ENCODE peak calls at places on chromosome 5, in seven cellular contexts. V is tibial nerve; R is CD4-positive, alpha-beta memory T cell; O is GM23338; X is K562; Q is breast epithelium; S is endodermal cell. B is an unnamed sample. For H3K36me3, the result is how much of the 10 kb centered on the place peaks cover.

GRCh38 chr5:72647806-72648205 is 140.6 kb upstream of the ZNF366 start:
- DNase-seq in V (no peak), R (no peak), O (no peak), X (no peak), Q (no peak), S (no peak), B (no peak)

GRCh38 chr5:16260000-16260399 is 80.4 kb upstream of the MARCHF11 start:
- DNase-seq in V (no peak), R (no peak), O (no peak), X (no peak), Q (no peak), S (no peak), B (no peak)

GRCh38 chr5:141758316-141758965 is 76.4 kb upstream of the ARAP3 start:
- DNase-seq in V (no peak), R (no peak), O (peak), X (no peak), Q (no peak), S (peak), B (no peak)

GRCh38 chr5:158406884-158407790 is 548.2 kb upstream of the CLINT1 start:
- DNase-seq in V (no peak), R (no peak), O (no peak), X (no peak), Q (no peak), S (no peak), B (no peak)

GRCh38 chr5:78653969-78654368 is 5.4 kb upstream of the LHFPL2 start:
- DNase-seq in V (no peak), R (no peak), O (no peak), X (no peak), Q (no peak), S (no peak), B (no peak)

GRCh38 chr5:91670565-91670964 is 287.4 kb upstream of the ARRDC3 start:
- DNase-seq in V (no peak), R (no peak), O (peak), X (no peak), Q (no peak), S (peak), B (no peak)

GRCh38 chr5:159286420-159287035 is 23.4 kb downstream of the UBLCP1 start:
- DNase-seq in V (no peak), R (peak), O (peak), X (no peak), Q (no peak), S (no peak), B (no peak)

GRCh38 chr5:122156724-122157325 is 27.5 kb downstream of the ZNF474 start:
- DNase-seq in V (no peak), R (no peak), O (peak), X (no peak), Q (no peak), S (no peak), B (no peak)

GRCh38 chr5:13946111-13946510 is 1.6 kb upstream of the DNAH5 start:
- DNase-seq in V (no peak), R (no peak), O (no peak), X (no peak), Q (peak), S (no peak), B (no peak)

GRCh38 chr5:124704594-124705284 is 41.7 kb downstream of the ZNF608 start:
- DNase-seq in V (no peak), R (no peak), O (no peak), X (no peak), Q (no peak), S (no peak), B (no peak)

GRCh38 chr5:75612211-75612579 is 942 bp downstream of the ANKDD1B start:
- DNase-seq in V (no peak), R (no peak), O (peak), X (no peak), Q (no peak), S (peak), B (no peak)

GRCh38 chr5:151182976-151183375 is 25.4 kb upstream of the ANXA6 start:
- DNase-seq in V (no peak), R (no peak), O (no peak), X (no peak), Q (no peak), S (no peak), B (no peak)
- H3K36me3 ChIP-seq in V (under half), R (half or more), O (under half), X (under half), Q (under half), S (under half), B (half or more)

DNA sequence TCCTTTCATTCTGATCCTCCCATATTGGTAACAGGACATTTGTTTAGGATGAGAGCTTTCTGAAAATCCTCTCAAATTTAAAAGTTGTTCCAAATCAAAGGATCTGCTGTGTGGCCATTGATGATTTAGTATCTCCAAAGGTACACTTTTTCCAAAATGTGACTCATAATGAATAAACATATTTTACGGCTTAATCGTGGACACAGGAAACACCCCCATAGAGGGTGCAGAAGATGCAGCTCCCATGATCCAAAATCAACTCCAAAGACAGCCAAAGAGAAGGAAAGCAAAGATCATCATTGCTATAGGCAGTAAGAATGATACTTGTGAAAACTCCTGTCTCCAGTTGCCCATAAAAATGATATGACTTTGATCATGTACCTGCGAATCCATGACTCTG is 239.7 kb downstream of the PIK3R1 start:
- DNase-seq in V (no peak), R (no peak), O (no peak), X (no peak), Q (no peak), S (no peak), B (no peak)
- H3K36me3 ChIP-seq in V (under half), R (under half), O (under half), X (under half), Q (under half), S (under half), B (under half)

GRCh38 chr5:115849258-115849798 is 7.6 kb downstream of the AP3S1 start:
- DNase-seq in V (no peak), R (no peak), O (no peak), X (no peak), Q (no peak), S (no peak), B (no peak)

GRCh38 chr5:115844321-115844817 is 2.6 kb downstream of the AP3S1 start:
- DNase-seq in V (no peak), R (no peak), O (no peak), X (no peak), Q (no peak), S (no peak), B (no peak)

GRCh38 chr5:115843444-115844130 is 1.9 kb downstream of the AP3S1 start:
- DNase-seq in V (no peak), R (no peak), O (no peak), X (no peak), Q (no peak), S (no peak), B (no peak)

GRCh38 chr5:115850771-115851416 is 9.2 kb downstream of the AP3S1 start:
- DNase-seq in V (no peak), R (no peak), O (no peak), X (no peak), Q (no peak), S (no peak), B (no peak)

GRCh38 chr5:115847290-115847689 is 5.6 kb downstream of the AP3S1 start:
- DNase-seq in V (no peak), R (no peak), O (no peak), X (no peak), Q (no peak), S (no peak), B (no peak)
- H3K36me3 ChIP-seq in V (under half), R (under half), O (under half), X (under half), Q (under half), S (under half), B (under half)

GRCh38 chr5:150750469-150750868 is 8.3 kb downstream of the DCTN4 start:
- DNase-seq in V (no peak), R (no peak), O (no peak), X (no peak), Q (no peak), S (no peak), B (no peak)
- H3K36me3 ChIP-seq in V (under half), R (under half), O (under half), X (half or more), Q (under half), S (half or more), B (under half)

B was measured in CD8-positive, alpha-beta T cell.